ENCODE peak calls at places on chromosomes 12 and 14, in eight cellular contexts. One of them, this sample, is unnamed.

GRCh38 chr12:119802472-119802871 is 74.6 kb downstream of the CIT start:
- DNase-seq in K562: no peak
- DNase-seq in colonic mucosa: no peak
- DNase-seq in gastrocnemius medialis: peak
- DNase-seq in cardiac fibroblast: peak
- DNase-seq in SK-N-SH: no peak
- DNase-seq in lung: no peak
- DNase-seq in Peyer's patch: no peak
- DNase-seq in this sample: no peak

GRCh38 chr12:110669193-110669502 is 19.8 kb downstream of the HVCN1 start:
- DNase-seq in K562: no peak
- DNase-seq in colonic mucosa: no peak
- DNase-seq in gastrocnemius medialis: no peak
- DNase-seq in cardiac fibroblast: no peak
- DNase-seq in SK-N-SH: no peak
- DNase-seq in lung: no peak
- DNase-seq in Peyer's patch: peak
- DNase-seq in this sample: no peak

GRCh38 chr12:3596703-3597472 is 105.9 kb downstream of the PRMT8 start:
- DNase-seq in K562: no peak
- DNase-seq in colonic mucosa: no peak
- DNase-seq in gastrocnemius medialis: no peak
- DNase-seq in cardiac fibroblast: no peak
- DNase-seq in SK-N-SH: no peak
- DNase-seq in lung: no peak
- DNase-seq in Peyer's patch: no peak
- DNase-seq in this sample: no peak

GRCh38 chr12:16385779-16386646 is 38.6 kb downstream of the MGST1 start:
- DNase-seq in K562: peak
- DNase-seq in colonic mucosa: peak
- DNase-seq in gastrocnemius medialis: no peak
- DNase-seq in cardiac fibroblast: peak
- DNase-seq in SK-N-SH: peak
- DNase-seq in lung: peak
- DNase-seq in Peyer's patch: no peak
- DNase-seq in this sample: peak

GRCh38 chr12:107829271-107829670 is 54.8 kb downstream of the ASCL4 start:
- DNase-seq in K562: no peak
- DNase-seq in colonic mucosa: no peak
- DNase-seq in gastrocnemius medialis: no peak
- DNase-seq in cardiac fibroblast: no peak
- DNase-seq in SK-N-SH: no peak
- DNase-seq in lung: peak
- DNase-seq in Peyer's patch: no peak
- DNase-seq in this sample: no peak

GRCh38 chr14:52650774-52651173 is 44.6 kb downstream of the ERO1A start:
- DNase-seq in K562: no peak
- DNase-seq in colonic mucosa: no peak
- DNase-seq in gastrocnemius medialis: no peak
- DNase-seq in cardiac fibroblast: peak
- DNase-seq in SK-N-SH: no peak
- DNase-seq in lung: no peak
- DNase-seq in Peyer's patch: no peak
- DNase-seq in this sample: no peak

GRCh38 chr12:115155665-115156645 is 472.0 kb upstream of the TBX3 start:
- DNase-seq in K562: no peak
- DNase-seq in colonic mucosa: no peak
- DNase-seq in gastrocnemius medialis: no peak
- DNase-seq in cardiac fibroblast: peak
- DNase-seq in SK-N-SH: no peak
- DNase-seq in lung: no peak
- DNase-seq in Peyer's patch: no peak
- DNase-seq in this sample: peak

GRCh38 chr14:68628605-68629310 is 164.1 kb downstream of the ZFP36L1 start:
- DNase-seq in K562: no peak
- DNase-seq in colonic mucosa: peak
- DNase-seq in gastrocnemius medialis: no peak
- DNase-seq in cardiac fibroblast: no peak
- DNase-seq in SK-N-SH: no peak
- DNase-seq in lung: peak
- DNase-seq in Peyer's patch: no peak
- DNase-seq in this sample: peak

GRCh38 chr12:101925352-101925751 is 48.0 kb downstream of the DRAM1 start:
- DNase-seq in K562: no peak
- DNase-seq in colonic mucosa: peak
- DNase-seq in gastrocnemius medialis: peak
- DNase-seq in cardiac fibroblast: peak
- DNase-seq in SK-N-SH: no peak
- DNase-seq in lung: peak
- DNase-seq in Peyer's patch: no peak
- DNase-seq in this sample: peak

GRCh38 chr14:101797785-101798342 is 36.4 kb downstream of the PPP2R5C start:
- DNase-seq in K562: no peak
- DNase-seq in colonic mucosa: no peak
- DNase-seq in gastrocnemius medialis: peak
- DNase-seq in cardiac fibroblast: no peak
- DNase-seq in SK-N-SH: no peak
- DNase-seq in lung: no peak
- DNase-seq in Peyer's patch: no peak
- DNase-seq in this sample: no peak

GRCh38 chr12:125988545-125988944 is 923.3 kb downstream of the AACS start:
- DNase-seq in K562: no peak
- DNase-seq in colonic mucosa: no peak
- DNase-seq in gastrocnemius medialis: no peak
- DNase-seq in cardiac fibroblast: no peak
- DNase-seq in SK-N-SH: no peak
- DNase-seq in lung: no peak
- DNase-seq in Peyer's patch: no peak
- DNase-seq in this sample: peak

GRCh38 chr14:74599201-74599809 is 12.7 kb downstream of the LTBP2 start:
- DNase-seq in K562: no peak
- DNase-seq in colonic mucosa: no peak
- DNase-seq in gastrocnemius medialis: no peak
- DNase-seq in cardiac fibroblast: no peak
- DNase-seq in SK-N-SH: no peak
- DNase-seq in lung: no peak
- DNase-seq in Peyer's patch: no peak
- DNase-seq in this sample: no peak

GRCh38 chr12:50081096-50081808 is 3.9 kb upstream of the SMARCD1 start:
- DNase-seq in K562: no peak
- DNase-seq in colonic mucosa: no peak
- DNase-seq in gastrocnemius medialis: no peak
- DNase-seq in cardiac fibroblast: no peak
- DNase-seq in SK-N-SH: no peak
- DNase-seq in lung: no peak
- DNase-seq in Peyer's patch: no peak
- DNase-seq in this sample: no peak

GRCh38 chr14:49036991-49037390 is 549.2 kb downstream of the RPS29 start:
- DNase-seq in K562: no peak
- DNase-seq in colonic mucosa: no peak
- DNase-seq in gastrocnemius medialis: no peak
- DNase-seq in cardiac fibroblast: no peak
- DNase-seq in SK-N-SH: no peak
- DNase-seq in lung: no peak
- DNase-seq in Peyer's patch: no peak
- DNase-seq in this sample: no peak

GRCh38 chr14:31605702-31606101 is 44.5 kb downstream of the NUBPL start:
- DNase-seq in K562: no peak
- DNase-seq in colonic mucosa: no peak
- DNase-seq in gastrocnemius medialis: no peak
- DNase-seq in cardiac fibroblast: no peak
- DNase-seq in SK-N-SH: no peak
- DNase-seq in lung: no peak
- DNase-seq in Peyer's patch: no peak
- DNase-seq in this sample: no peak

GRCh38 chr12:130719263-130719892 is 3.3 kb upstream of the RIMBP2 start:
- DNase-seq in K562: no peak
- DNase-seq in colonic mucosa: no peak
- DNase-seq in gastrocnemius medialis: no peak
- DNase-seq in cardiac fibroblast: no peak
- DNase-seq in SK-N-SH: peak
- DNase-seq in lung: no peak
- DNase-seq in Peyer's patch: no peak
- DNase-seq in this sample: no peak

GRCh38 chr14:87934185-87934584 is 58.8 kb downstream of the GALC start:
- DNase-seq in K562: no peak
- DNase-seq in colonic mucosa: no peak
- DNase-seq in gastrocnemius medialis: no peak
- DNase-seq in cardiac fibroblast: peak
- DNase-seq in SK-N-SH: no peak
- DNase-seq in lung: no peak
- DNase-seq in Peyer's patch: no peak
- DNase-seq in this sample: peak

GRCh38 chr14:72906879-72907278 is 13.0 kb upstream of the DPF3 start:
- DNase-seq in K562: peak
- DNase-seq in colonic mucosa: peak
- DNase-seq in gastrocnemius medialis: no peak
- DNase-seq in cardiac fibroblast: no peak
- DNase-seq in SK-N-SH: no peak
- DNase-seq in lung: no peak
- DNase-seq in Peyer's patch: no peak
- DNase-seq in this sample: no peak

GRCh38 chr12:126506426-126507182 is 1441.4 kb downstream of the AACS start:
- DNase-seq in K562: no peak
- DNase-seq in colonic mucosa: no peak
- DNase-seq in gastrocnemius medialis: no peak
- DNase-seq in cardiac fibroblast: peak
- DNase-seq in SK-N-SH: no peak
- DNase-seq in lung: no peak
- DNase-seq in Peyer's patch: no peak
- DNase-seq in this sample: no peak

GRCh38 chr14:19874842-19875241 is at the start of gene OR4K2:
- DNase-seq in K562: no peak
- DNase-seq in colonic mucosa: no peak
- DNase-seq in gastrocnemius medialis: no peak
- DNase-seq in cardiac fibroblast: no peak
- DNase-seq in SK-N-SH: no peak
- DNase-seq in lung: no peak
- DNase-seq in Peyer's patch: no peak
- DNase-seq in this sample: no peak

GRCh38 chr12:116881325-116881866 is at the start of gene HRK:
- DNase-seq in K562: no peak
- DNase-seq in colonic mucosa: no peak
- DNase-seq in gastrocnemius medialis: no peak
- DNase-seq in cardiac fibroblast: no peak
- DNase-seq in SK-N-SH: no peak
- DNase-seq in lung: no peak
- DNase-seq in Peyer's patch: no peak
- DNase-seq in this sample: peak
- H3K4me3 ChIP-seq in K562: peak
- H3K4me3 ChIP-seq in colonic mucosa: peak
- H3K4me3 ChIP-seq in gastrocnemius medialis: peak
- H3K4me3 ChIP-seq in cardiac fibroblast: peak
- H3K4me3 ChIP-seq in SK-N-SH: peak
- H3K4me3 ChIP-seq in lung: no peak
- H3K4me3 ChIP-seq in Peyer's patch: peak
- H3K4me3 ChIP-seq in this sample: no peak

DNA sequence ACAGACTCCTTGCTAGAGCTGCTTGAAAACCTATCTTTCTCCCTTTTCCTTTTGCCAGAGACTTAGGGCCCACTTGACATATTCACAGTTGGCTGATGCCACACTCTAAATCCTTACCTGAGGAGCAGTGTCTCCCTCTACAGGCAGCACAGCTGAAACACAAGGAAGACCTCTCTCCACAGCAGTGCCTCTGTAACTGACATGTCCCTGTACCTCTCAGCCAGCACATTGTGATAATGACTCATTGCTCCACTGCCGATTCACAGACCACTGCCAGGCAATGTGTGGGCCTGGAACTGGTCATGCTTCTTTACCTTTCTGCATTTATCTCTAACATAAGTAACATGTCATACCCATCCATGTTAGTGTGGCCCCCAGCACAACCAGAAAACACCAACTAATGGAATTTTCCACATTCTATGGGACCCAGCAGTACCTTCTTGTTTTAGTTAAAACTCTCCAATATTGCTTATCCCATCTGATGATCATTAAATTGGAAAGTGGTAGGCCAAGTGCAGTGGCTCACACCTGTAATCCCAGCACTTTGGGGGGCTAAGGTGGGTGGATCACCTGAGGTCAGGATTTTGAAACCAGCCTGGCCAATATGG is 56.5 kb downstream of the GTF2A1 start:
- DNase-seq in K562: peak
- DNase-seq in colonic mucosa: peak
- DNase-seq in gastrocnemius medialis: no peak
- DNase-seq in cardiac fibroblast: peak
- DNase-seq in SK-N-SH: peak
- DNase-seq in lung: peak
- DNase-seq in Peyer's patch: peak
- DNase-seq in this sample: peak
- TF ChIP-seq CTCF in K562: peak
- TF ChIP-seq CTCF in colonic mucosa: peak
- TF ChIP-seq CTCF in gastrocnemius medialis: no peak
- TF ChIP-seq CTCF in cardiac fibroblast: peak
- TF ChIP-seq CTCF in SK-N-SH: peak
- TF ChIP-seq CTCF in lung: peak
- TF ChIP-seq CTCF in Peyer's patch: peak
- TF ChIP-seq CTCF in this sample: peak

GRCh38 chr12:95942106-95942531 is 295 bp downstream of the CCDC38 start:
- DNase-seq in K562: no peak
- DNase-seq in colonic mucosa: no peak
- DNase-seq in gastrocnemius medialis: no peak
- DNase-seq in cardiac fibroblast: no peak
- DNase-seq in SK-N-SH: no peak
- DNase-seq in lung: no peak
- DNase-seq in Peyer's patch: peak
- DNase-seq in this sample: no peak
- H3K4me3 ChIP-seq in K562: no peak
- H3K4me3 ChIP-seq in colonic mucosa: peak
- H3K4me3 ChIP-seq in gastrocnemius medialis: peak
- H3K4me3 ChIP-seq in cardiac fibroblast: peak
- H3K4me3 ChIP-seq in SK-N-SH: peak
- H3K4me3 ChIP-seq in lung: peak
- H3K4me3 ChIP-seq in Peyer's patch: peak
- H3K4me3 ChIP-seq in this sample: peak

DNA sequence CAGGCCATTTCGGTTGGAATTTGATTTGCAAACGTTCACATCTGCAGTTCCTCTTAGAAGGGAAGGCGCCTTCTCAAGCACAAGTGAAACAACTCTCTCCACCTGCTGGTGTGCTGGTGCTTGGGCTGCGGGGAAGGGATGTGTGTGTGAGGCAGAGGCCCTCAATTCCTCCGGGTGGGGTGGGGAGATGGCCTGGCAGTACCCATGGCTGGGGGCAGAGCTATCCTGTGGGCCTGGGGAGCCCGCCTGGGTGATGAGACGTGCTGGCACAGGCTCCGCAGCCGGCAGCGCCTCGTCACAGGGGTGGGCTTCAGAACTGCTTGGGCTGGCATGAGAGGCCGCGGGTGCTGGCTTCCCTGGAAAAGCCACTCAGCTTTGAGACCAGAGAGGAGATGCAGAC is 28.9 kb upstream of the TDRD9 start:
- DNase-seq in K562: no peak
- DNase-seq in colonic mucosa: peak
- DNase-seq in gastrocnemius medialis: no peak
- DNase-seq in cardiac fibroblast: no peak
- DNase-seq in SK-N-SH: peak
- DNase-seq in lung: no peak
- DNase-seq in Peyer's patch: no peak
- DNase-seq in this sample: no peak
- TF ChIP-seq CTCF in K562: no peak
- TF ChIP-seq CTCF in colonic mucosa: no peak
- TF ChIP-seq CTCF in gastrocnemius medialis: no peak
- TF ChIP-seq CTCF in cardiac fibroblast: no peak
- TF ChIP-seq CTCF in SK-N-SH: no peak
- TF ChIP-seq CTCF in lung: no peak
- TF ChIP-seq CTCF in Peyer's patch: no peak
- TF ChIP-seq CTCF in this sample: peak

This sample was measured in epithelial cell of esophagus.